ENCODE peak calls at places on chromosome X, in six cellular contexts. O is amniotic stem cell; Q is astrocyte of the hippocampus; L is stimulated activated CD4-positive, alpha-beta T cell treated with anti-CD3 and anti-CD28 coated beads, Interleukin-1b, Interleukin-23, amount 100 ng/mL, for 24 hours; Z is effector CD4-positive, alpha-beta T cell; A is substantia nigra. V is an unnamed sample.

GRCh38 chrX:46957299-46957698 is 45.1 kb downstream of the JADE3 start:
- DNase-seq in Q (no peak), O (no peak), Z (no peak), L (no peak), A (no peak), V (no peak)

GRCh38 chrX:23292979-23293651 is 41.5 kb upstream of the PTCHD1 start:
- DNase-seq in L (no peak), Z (no peak), A (peak), O (no peak), Q (peak), V (no peak)

GRCh38 chrX:16762579-16762978 is 23.7 kb upstream of the TXLNG start:
- DNase-seq in O (no peak), L (no peak), Z (no peak), Q (no peak), A (no peak), V (no peak)

GRCh38 chrX:40090050-40090804 is 7.5 kb downstream of the BCOR start:
- DNase-seq in Z (no peak), O (no peak), L (no peak), Q (peak), A (no peak), V (no peak)

GRCh38 chrX:126985960-126986359 is 166.4 kb downstream of the PRR32 start:
- DNase-seq in Z (no peak), Q (no peak), L (no peak), A (no peak), O (no peak), V (no peak)

GRCh38 chrX:11412715-11413623 is 119.8 kb downstream of the AMELX start:
- DNase-seq in L (no peak), O (no peak), Q (peak), Z (no peak), A (no peak), V (no peak)

GRCh38 chrX:138128025-138128671 is 562.2 kb downstream of the ZIC3 start:
- DNase-seq in Z (no peak), Q (peak), A (no peak), L (no peak), O (no peak), V (no peak)

GRCh38 chrX:22652596-22652995 is 347.2 kb upstream of the DDX53 start:
- DNase-seq in L (no peak), Q (peak), O (no peak), A (no peak), Z (no peak), V (no peak)